ENCODE peak calls at places on chromosomes 3 and 15, in six cellular contexts. W is IMR-90, Y is H9, M is neuronal stem cell, I is mesenchymal stem cell, P is H1. H is an unnamed sample.

GRCh38 chr15:25230442-25230841 is 208.4 kb downstream of the UBE3A start:
- DNase-seq in W (no peak), Y (no peak), M (no peak), I (no peak), P (no peak), H (no peak)

GRCh38 chr3:42497009-42497731 is 5.3 kb upstream of the VIPR1 start:
- DNase-seq in W (peak; percentile 19), Y (peak; percentile 80), M (peak; percentile 51), I (peak; percentile 93), P (peak; percentile 61), H (peak; percentile 31)

GRCh38 chr15:56325186-56325585 is 40.0 kb upstream of the TEX9 start:
- DNase-seq in W (peak; percentile 33), Y (no peak), M (no peak), I (no peak), P (no peak), H (peak; percentile 76)

GRCh38 chr15:82882250-82882928 is 70.1 kb downstream of the HOMER2 start:
- DNase-seq in W (no peak), Y (no peak), M (no peak), I (no peak), P (no peak), H (no peak)

GRCh38 chr3:61637088-61638051 is 76.0 kb downstream of the PTPRG start:
- DNase-seq in W (peak; percentile 45), Y (no peak), M (no peak), I (peak; percentile 37), P (peak; percentile 38), H (peak; percentile 3)

GRCh38 chr3:40229411-40229810 is 80.1 kb upstream of the EIF1B start:
- DNase-seq in W (no peak), Y (no peak), M (no peak), I (no peak), P (no peak), H (peak; percentile 21)

GRCh38 chr15:74222705-74223104 is 13.4 kb upstream of the CCDC33 start:
- DNase-seq in W (no peak), Y (no peak), M (no peak), I (no peak), P (no peak), H (no peak)

GRCh38 chr15:37933685-37934084 is 755 bp upstream of the TMCO5A start:
- DNase-seq in W (peak; percentile 93), Y (no peak), M (no peak), I (peak; percentile 85), P (no peak), H (peak; percentile 3)

GRCh38 chr3:53005854-53006513 is 39.9 kb downstream of the SFMBT1 start:
- DNase-seq in W (no peak), Y (no peak), M (no peak), I (no peak), P (no peak), H (no peak)

GRCh38 chr3:127964053-127964452 is 49.0 kb downstream of the KBTBD12 start:
- DNase-seq in W (peak; percentile 7), Y (no peak), M (no peak), I (peak; percentile 51), P (no peak), H (no peak)

GRCh38 chr3:134249935-134250716 is 533 bp downstream of the RYK start:
- DNase-seq in W (peak; percentile 28), Y (peak; percentile 58), M (peak; percentile 39), I (peak; percentile 66), P (peak; percentile 77), H (peak; percentile 70)

GRCh38 chr3:47323431-47324277 is 40.9 kb downstream of the KLHL18 start:
- DNase-seq in W (peak; percentile 35), Y (peak; percentile 21), M (no peak), I (no peak), P (no peak), H (peak; percentile 70)

DNA sequence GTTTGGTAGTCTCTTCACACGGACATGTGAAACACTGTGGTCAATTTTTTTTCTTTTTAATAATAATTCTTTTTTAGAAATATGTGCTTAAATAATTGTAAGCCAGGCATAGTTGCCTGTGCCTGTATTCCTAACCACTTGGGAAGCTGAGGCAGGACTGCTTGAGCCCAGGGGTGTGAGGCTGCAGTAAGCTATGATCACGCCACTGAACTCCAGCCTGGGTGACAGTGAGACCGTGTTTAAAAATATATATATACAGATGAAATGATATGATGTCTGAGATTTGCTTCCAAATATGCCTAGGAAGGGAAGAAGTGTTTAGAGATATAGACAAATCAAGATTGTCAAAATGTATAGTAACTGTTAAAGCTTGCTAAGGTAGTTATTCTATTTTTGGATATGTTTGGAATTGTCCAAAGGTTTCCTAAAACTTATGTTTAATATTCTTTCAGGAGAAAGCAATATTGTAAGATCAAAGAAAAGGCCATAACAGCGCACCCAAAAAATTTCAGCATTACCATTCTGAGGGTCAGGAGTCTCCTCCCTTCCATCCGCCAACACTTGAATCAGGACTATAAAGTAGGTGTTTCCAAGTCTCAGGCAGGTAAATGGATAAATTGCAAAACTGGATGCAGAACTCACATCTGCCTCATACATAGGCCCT is 563 bp upstream of the SELENOT start:
- DNase-seq in W (no peak), Y (no peak), M (no peak), I (no peak), P (no peak), H (no peak)
- H3K4ac ChIP-seq in W (peak overlapping the region; percentile 100), Y (no peak overlapping the region), M (no peak overlapping the region), I (peak overlapping the region; percentile 52), P (no peak overlapping the region), H (peak overlapping the region; percentile 13)

GRCh38 chr3:16147226-16147625 is 27.3 kb upstream of the GALNT15 start:
- DNase-seq in W (peak; percentile 72), Y (no peak), M (no peak), I (peak; percentile 76), P (no peak), H (no peak)

GRCh38 chr3:16148213-16148612 is 26.3 kb upstream of the GALNT15 start:
- DNase-seq in W (no peak), Y (no peak), M (no peak), I (no peak), P (no peak), H (no peak)

GRCh38 chr3:16143870-16144568 is 30.5 kb upstream of the GALNT15 start:
- DNase-seq in W (no peak), Y (no peak), M (no peak), I (no peak), P (no peak), H (no peak)

GRCh38 chr3:16145176-16145575 is 29.3 kb upstream of the GALNT15 start:
- DNase-seq in W (no peak), Y (no peak), M (no peak), I (no peak), P (no peak), H (no peak)

GRCh38 chr3:16146015-16146730 is 28.3 kb upstream of the GALNT15 start:
- DNase-seq in W (no peak), Y (no peak), M (no peak), I (no peak), P (no peak), H (no peak)
- H3K14ac ChIP-seq in W (no peak overlapping the region), Y (no peak overlapping the region), M (no peak overlapping the region), I (no peak overlapping the region), P (no peak overlapping the region), H (no peak overlapping the region)

GRCh38 chr3:168909260-168909659 is 754.3 kb downstream of the MECOM start:
- DNase-seq in W (no peak), Y (no peak), M (no peak), I (no peak), P (no peak), H (no peak)

DNA sequence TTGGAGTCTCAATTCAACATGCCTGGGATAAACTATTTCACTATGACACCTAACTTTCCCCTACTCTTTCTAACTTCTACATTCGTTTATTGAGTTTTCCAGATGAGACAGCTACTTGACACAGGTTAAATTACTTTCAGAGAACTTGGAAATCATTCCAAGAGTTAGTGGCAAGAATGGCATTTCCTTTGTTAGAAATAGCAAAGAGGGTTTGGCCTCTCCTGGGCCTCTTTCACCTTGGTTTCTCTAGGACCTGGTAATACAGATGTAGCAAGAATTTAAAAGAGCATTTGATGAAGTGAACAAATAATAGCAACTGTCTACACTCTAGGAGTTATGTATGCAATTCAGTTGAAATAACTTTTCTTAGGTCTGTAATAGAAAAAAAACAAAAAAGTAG is 748.9 kb downstream of the MECOM start:
- DNase-seq in W (peak; percentile 6), Y (no peak), M (no peak), I (no peak), P (no peak), H (no peak)
- H3K4me2 ChIP-seq in W (no peak overlapping the region), Y (no peak overlapping the region), M (no peak overlapping the region), I (no peak overlapping the region), P (no peak overlapping the region), H (no peak overlapping the region)

DNA sequence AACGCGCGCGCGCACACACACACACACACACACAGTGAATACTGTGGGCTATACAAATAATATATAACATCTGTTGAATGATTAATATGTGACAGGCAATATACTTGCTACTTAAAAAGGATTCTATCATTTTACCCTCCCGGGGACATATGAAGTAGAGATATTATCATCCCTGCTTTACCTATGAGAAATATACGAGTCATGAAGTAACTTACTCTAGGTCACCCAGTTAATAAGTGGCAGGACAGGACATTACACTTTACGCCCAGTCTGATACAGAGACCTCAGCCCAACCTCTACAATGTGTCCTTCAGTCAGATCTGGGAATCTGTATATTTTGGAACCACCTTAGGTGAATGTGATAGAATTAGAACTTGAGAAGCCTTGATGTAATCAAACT is 55.4 kb downstream of the CCDC54 start:
- DNase-seq in W (no peak), Y (no peak), M (no peak), I (no peak), P (no peak), H (no peak)
- H3K4ac ChIP-seq in W (no peak overlapping the region), Y (no peak overlapping the region), M (no peak overlapping the region), I (no peak overlapping the region), P (no peak overlapping the region), H (no peak overlapping the region)

GRCh38 chr3:64382171-64382570 is 156.9 kb upstream of the PRICKLE2 start:
- DNase-seq in W (peak; percentile 64), Y (no peak), M (no peak), I (peak; percentile 56), P (no peak), H (no peak)

GRCh38 chr3:64381369-64381768 is 156.1 kb upstream of the PRICKLE2 start:
- DNase-seq in W (no peak), Y (no peak), M (no peak), I (peak; percentile 12), P (no peak), H (no peak)

GRCh38 chr3:64387688-64388087 is 162.4 kb upstream of the PRICKLE2 start:
- DNase-seq in W (no peak), Y (no peak), M (no peak), I (no peak), P (no peak), H (no peak)

GRCh38 chr3:64385256-64385655 is 160.0 kb upstream of the PRICKLE2 start:
- DNase-seq in W (no peak), Y (no peak), M (no peak), I (no peak), P (no peak), H (no peak)

DNA sequence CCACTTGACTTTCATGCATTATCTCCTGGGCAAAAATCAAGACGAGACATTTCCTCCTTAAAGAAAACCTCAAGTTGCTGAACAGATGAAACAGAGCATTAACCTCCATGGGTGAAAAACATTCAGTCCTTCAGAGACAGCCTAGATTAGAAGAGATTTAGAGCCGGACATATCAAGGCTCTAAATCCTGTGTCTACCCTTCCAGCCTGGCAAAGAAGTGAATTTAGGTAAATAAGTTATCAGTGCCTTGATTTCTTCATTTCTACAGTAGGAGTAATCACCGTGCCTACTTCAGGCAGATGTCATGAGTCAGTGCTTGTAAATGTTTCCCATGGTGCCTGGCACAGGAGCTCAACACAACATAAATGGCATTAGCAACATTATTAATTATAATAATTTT is 159.3 kb upstream of the PRICKLE2 start:
- DNase-seq in W (no peak), Y (no peak), M (no peak), I (no peak), P (no peak), H (no peak)
- H3K14ac ChIP-seq in W (no peak overlapping the region), Y (no peak overlapping the region), M (no peak overlapping the region), I (no peak overlapping the region), P (no peak overlapping the region), H (no peak overlapping the region)